ENCODE peak calls at places on chromosomes 5 and 9, in six cellular contexts. I is mesenchymal stem cell; C is Peyer's patch; V is NCI-H774; O is immature natural killer cell; G is central memory CD4-positive, alpha-beta T cell. U is an unnamed sample.

GRCh38 chr5:174300118-174300940 is 254.8 kb downstream of the NSG2 start:
- DNase-seq in V (no peak), C (no peak), G (no peak), I (no peak), O (no peak), U (no peak)

GRCh38 chr5:56350595-56351170 is 117.6 kb upstream of the ANKRD55 start:
- DNase-seq in I (peak), G (no peak), V (no peak), C (peak), O (no peak), U (peak)

GRCh38 chr9:134230092-134230941 is 66.0 kb upstream of the RNU6ATAC start:
- DNase-seq in G (no peak), V (no peak), C (no peak), I (no peak), O (no peak), U (no peak)

GRCh38 chr5:99721487-99721886 is 792.7 kb upstream of the CHD1 start:
- DNase-seq in G (no peak), C (no peak), I (no peak), V (no peak), O (no peak), U (peak)

GRCh38 chr5:109561447-109561846 is 128.3 kb upstream of the MAN2A1 start:
- DNase-seq in I (no peak), V (no peak), G (no peak), C (no peak), O (no peak), U (no peak)

GRCh38 chr5:135203593-135204036 is 169.6 kb upstream of the PITX1 start:
- DNase-seq in I (peak), C (no peak), V (no peak), O (no peak), G (no peak), U (peak)

GRCh38 chr5:141632650-141633049 is 4.0 kb downstream of the HDAC3 start:
- DNase-seq in V (no peak), I (no peak), O (no peak), C (no peak), G (no peak), U (no peak)

GRCh38 chr5:123874600-123875201 is 362.7 kb downstream of the CSNK1G3 start:
- DNase-seq in V (peak), C (no peak), I (peak), G (no peak), O (no peak), U (peak)

GRCh38 chr9:37329576-37329975 is 92.9 kb upstream of the GRHPR start:
- DNase-seq in O (no peak), G (no peak), V (no peak), I (peak), C (no peak), U (peak)

GRCh38 chr5:44345871-44346270 is 43.3 kb downstream of the FGF10 start:
- DNase-seq in I (no peak), G (no peak), C (no peak), V (no peak), O (no peak), U (no peak)

GRCh38 chr9:123335227-123335985 is 20.6 kb upstream of the CRB2 start:
- DNase-seq in I (peak), V (no peak), C (no peak), G (no peak), O (no peak), U (no peak)

GRCh38 chr5:52787600-52788504 is at the start of the genes ITGA1 and PELO:
- DNase-seq in O (peak), V (peak), C (peak), I (peak), G (peak), U (peak)

U was measured in NCI-H146.